ENCODE peak calls at places on chromosomes 1 and 21, in seven cellular contexts. M is K562, I is A549, Y is SK-N-SH, A is GM23338, H is HCT116, K is GM12878. Z is an unnamed sample. For H3K4me1, the result is how much of the 10 kb centered on the place peaks cover.

GRCh38 chr1:21913763-21914162 is 23.3 kb downstream of the HSPG2 start:
- DNase-seq in K (no peak), A (no peak), M (no peak), I (no peak), Y (no peak), H (no peak), Z (no peak)

GRCh38 chr1:114671011-114671938 is 1.4 kb upstream of the DENND2C start:
- DNase-seq in K (no peak), I (peak), Y (peak), H (no peak), A (no peak), M (no peak), Z (no peak)

GRCh38 chr21:44929242-44929798 is 8.6 kb upstream of the ITGB2 start:
- DNase-seq in I (no peak), M (no peak), Y (no peak), H (no peak), K (no peak), A (no peak), Z (no peak)

GRCh38 chr21:41928621-41929220 is 25.1 kb downstream of the C2CD2 start:
- DNase-seq in K (peak), A (no peak), I (no peak), Y (no peak), M (no peak), H (no peak), Z (no peak)

GRCh38 chr1:234720709-234721436 is 110.9 kb upstream of the IRF2BP2 start:
- DNase-seq in A (no peak), M (no peak), K (no peak), H (no peak), I (no peak), Y (no peak), Z (no peak)

GRCh38 chr1:226872455-226872854 is 2.0 kb downstream of the PSEN2 start:
- DNase-seq in M (peak), A (no peak), I (no peak), K (no peak), H (no peak), Y (no peak), Z (no peak)

GRCh38 chr1:149995927-149996326 is 14.6 kb downstream of the OTUD7B start:
- DNase-seq in I (no peak), A (peak), H (no peak), K (peak), M (no peak), Y (no peak), Z (no peak)

GRCh38 chr1:98045211-98046030 is 124.6 kb upstream of the DPYD start:
- DNase-seq in Y (peak), A (peak), H (no peak), K (no peak), M (no peak), I (peak), Z (no peak)

GRCh38 chr1:222095606-222096475 is 354.0 kb upstream of the DUSP10 start:
- DNase-seq in A (peak), I (peak), M (peak), K (peak), H (peak), Y (peak), Z (peak)

GRCh38 chr1:169588785-169589485 is 2.7 kb upstream of the F5 start:
- DNase-seq in M (no peak), A (no peak), K (no peak), Y (no peak), H (no peak), I (no peak), Z (no peak)

GRCh38 chr1:34987018-34987417 is 1.9 kb upstream of the TMEM35B start:
- DNase-seq in Y (no peak), M (no peak), I (no peak), K (no peak), H (no peak), A (no peak), Z (no peak)

GRCh38 chr1:177306981-177307380 is 136.2 kb downstream of the BRINP2 start:
- DNase-seq in I (no peak), A (no peak), K (no peak), M (no peak), H (no peak), Y (no peak), Z (no peak)

GRCh38 chr1:193457676-193458075 is 271.3 kb upstream of the B3GALT2 start:
- DNase-seq in H (no peak), A (no peak), M (no peak), Y (no peak), K (no peak), I (no peak), Z (no peak)

GRCh38 chr1:214337536-214337935 is 56.6 kb downstream of the SMYD2 start:
- DNase-seq in K (no peak), M (no peak), A (peak), Y (no peak), H (no peak), I (peak), Z (no peak)

GRCh38 chr21:14548751-14549150 is 2.6 kb upstream of the SAMSN1 start:
- DNase-seq in Y (no peak), A (no peak), H (no peak), M (no peak), K (no peak), I (no peak), Z (no peak)

GRCh38 chr1:163085904-163086268 is 16.7 kb downstream of the RGS4 start:
- DNase-seq in A (no peak), K (no peak), M (no peak), Y (no peak), H (no peak), I (no peak), Z (no peak)

GRCh38 chr1:171988243-171988642 is 146.9 kb downstream of the DNM3 start:
- DNase-seq in I (no peak), H (no peak), A (no peak), Y (no peak), K (no peak), M (no peak), Z (no peak)

GRCh38 chr21:44449473-44450363 is 5.6 kb upstream of the LRRC3 start:
- DNase-seq in M (no peak), I (no peak), K (no peak), A (no peak), H (no peak), Y (peak), Z (no peak)

GRCh38 chr1:92567211-92567868 is 80.6 kb upstream of the GFI1 start:
- DNase-seq in A (no peak), Y (no peak), I (no peak), M (no peak), H (no peak), K (no peak), Z (no peak)

GRCh38 chr1:63966016-63966415 is 192.2 kb downstream of the ROR1 start:
- DNase-seq in M (no peak), A (no peak), Y (no peak), K (no peak), I (no peak), H (no peak), Z (no peak)

GRCh38 chr1:40612345-40612831 is 53.1 kb downstream of the RIMS3 start:
- DNase-seq in M (peak), I (peak), K (peak), A (peak), H (peak), Y (peak), Z (peak)

DNA sequence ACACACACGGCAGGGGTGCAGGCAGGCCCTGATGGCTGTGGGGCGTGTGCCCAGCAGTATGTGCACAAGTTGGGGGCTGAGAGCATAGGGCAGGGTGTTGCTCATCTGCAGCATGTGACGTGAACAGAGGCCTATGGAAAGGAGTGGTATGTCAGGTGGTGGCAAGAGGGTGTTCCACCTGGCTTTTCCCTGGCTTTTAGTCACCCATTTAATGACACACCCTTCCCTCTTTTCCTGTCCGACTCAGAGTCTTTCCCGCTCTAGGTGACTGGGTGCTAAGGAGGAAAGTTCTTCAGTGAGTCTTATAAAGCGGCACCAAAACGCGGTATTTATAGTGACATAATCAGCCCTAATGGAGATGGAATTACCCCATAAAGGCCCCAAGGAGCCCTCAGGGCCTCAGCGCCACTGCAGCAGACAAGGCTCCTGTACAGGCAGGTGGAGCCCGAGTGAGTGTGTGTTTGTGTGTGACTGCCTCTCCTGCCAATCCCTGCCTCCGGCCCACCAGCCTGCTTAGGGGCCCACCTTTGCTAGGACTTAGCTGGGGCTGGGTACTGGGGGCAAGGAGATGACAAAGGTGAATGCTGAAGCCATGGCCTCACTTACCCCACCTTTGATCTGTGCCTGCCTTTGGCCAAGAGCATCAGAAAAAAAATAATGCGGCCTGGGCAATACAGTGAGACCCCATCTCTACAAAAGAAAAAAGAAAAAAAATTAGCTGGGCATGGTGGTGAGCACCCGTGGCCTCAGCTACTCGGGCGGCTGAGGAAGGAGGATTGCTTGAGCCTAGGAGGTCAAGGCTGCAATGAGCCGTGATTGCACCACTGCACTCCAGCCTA is 3.3 kb upstream of the EPHA2 start:
- DNase-seq in A (no peak), I (no peak), K (no peak), Y (no peak), M (no peak), H (peak), Z (no peak)
- TF ChIP-seq CTCF in A (no peak), I (no peak), K (no peak), Y (no peak), M (no peak), H (no peak), Z (no peak)

DNA sequence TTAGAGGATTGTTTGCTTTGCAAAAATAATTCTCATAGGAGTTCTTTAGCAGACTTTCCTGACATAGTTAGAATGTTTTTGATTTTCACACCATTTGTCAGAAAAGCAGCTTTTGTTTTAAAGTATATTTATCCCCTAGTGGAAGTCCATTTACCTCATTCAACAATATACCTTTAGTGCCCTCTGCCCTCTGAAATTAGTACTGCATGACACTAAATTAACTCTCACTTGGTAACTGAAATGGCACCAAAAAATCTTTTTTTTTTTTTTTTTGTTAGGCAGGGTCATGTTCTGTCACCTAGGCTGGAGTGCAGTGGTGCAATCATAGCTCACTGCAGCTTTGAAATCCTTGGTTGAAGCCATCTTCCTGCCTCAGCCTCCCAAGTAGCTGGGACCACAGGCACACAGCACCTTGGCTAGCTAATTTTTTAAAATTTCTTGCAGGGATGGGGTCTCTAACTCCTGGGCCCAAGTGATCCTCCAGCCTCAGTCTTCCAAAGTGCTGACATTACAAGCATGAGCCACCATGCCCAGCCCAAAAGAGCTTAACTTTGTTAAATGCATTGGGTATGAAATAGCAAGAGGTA is 13.6 kb downstream of the LRRC42 start:
- DNase-seq in H (no peak), I (peak), A (peak), M (peak), Y (peak), K (no peak), Z (no peak)
- TF ChIP-seq REST in H (no peak), I (no peak), A (no peak), M (no peak), Y (no peak), K (no peak), Z (no peak)

DNA sequence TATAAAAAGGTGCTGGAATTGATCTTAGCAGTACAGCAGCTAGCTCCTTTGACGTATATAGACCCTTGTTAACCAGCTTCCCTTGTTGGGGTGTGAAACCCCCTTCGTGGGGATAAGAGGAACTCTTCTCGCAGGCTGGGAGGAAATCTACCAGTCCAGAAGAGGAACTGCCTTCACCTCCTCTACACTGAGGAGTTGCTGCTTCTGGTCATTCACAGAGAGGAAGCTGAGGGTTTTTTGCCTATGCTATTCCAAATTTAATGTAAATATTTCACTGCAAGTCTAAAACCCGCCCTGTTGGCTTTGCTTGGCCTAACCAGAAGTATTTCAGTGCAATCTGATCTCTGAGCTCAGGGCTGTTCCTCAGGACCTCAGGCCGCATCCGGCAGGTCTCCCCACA is 150.2 kb downstream of the HIVEP3 start:
- DNase-seq in H (no peak), A (no peak), K (no peak), I (no peak), Y (no peak), M (no peak), Z (no peak)
- H3K4me1 ChIP-seq in H (under half), A (under half), K (under half), I (under half), Y (under half), M (under half), Z (under half)

GRCh38 chr21:25970254-25970930 is 200.2 kb downstream of the APP start:
- DNase-seq in M (no peak), A (no peak), Y (no peak), K (no peak), H (no peak), I (no peak), Z (no peak)
- TF ChIP-seq CTCF in M (no peak), A (no peak), Y (no peak), K (no peak), H (no peak), I (no peak), Z (no peak)

DNA sequence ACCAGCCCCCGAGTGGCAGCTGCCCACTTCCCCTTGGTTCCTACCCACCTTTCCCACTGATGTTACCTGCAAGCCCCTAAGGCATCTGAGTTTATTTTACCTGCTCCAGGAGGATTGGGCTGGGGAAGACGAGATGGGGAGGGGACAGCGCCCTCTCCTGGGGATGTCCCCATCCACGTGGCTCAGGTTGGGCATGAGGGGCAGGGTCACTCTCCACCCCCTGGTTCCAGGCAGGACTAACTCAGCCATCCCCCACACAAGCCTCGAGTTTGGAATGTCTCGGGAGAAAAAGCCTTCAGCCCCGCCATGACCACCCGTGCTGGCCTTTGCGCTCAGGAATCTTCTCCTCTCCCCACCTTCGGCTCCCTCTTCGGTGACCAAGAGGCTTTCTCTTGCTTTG is 90.0 kb downstream of the ARHGEF10L start:
- DNase-seq in I (no peak), H (no peak), M (peak), K (no peak), Y (peak), A (peak), Z (no peak)
- TF ChIP-seq REST in I (no peak), H (no peak), M (no peak), K (no peak), Y (no peak), A (no peak), Z (no peak)

GRCh38 chr1:15624315-15624714 is 7.1 kb downstream of the DDI2 start:
- DNase-seq in H (no peak), K (no peak), M (no peak), A (no peak), I (no peak), Y (no peak), Z (no peak)

GRCh38 chr1:15621975-15622374 is 4.7 kb downstream of the DDI2 start:
- DNase-seq in K (no peak), A (no peak), M (no peak), H (no peak), Y (no peak), I (no peak), Z (no peak)

GRCh38 chr1:15625224-15625917 is 8.1 kb downstream of the DDI2 start:
- DNase-seq in Y (no peak), M (no peak), I (no peak), K (no peak), A (no peak), H (no peak), Z (no peak)

GRCh38 chr1:15622707-15623373 is 5.6 kb downstream of the DDI2 start:
- DNase-seq in A (no peak), H (no peak), Y (no peak), K (no peak), M (peak), I (no peak), Z (no peak)

DNA sequence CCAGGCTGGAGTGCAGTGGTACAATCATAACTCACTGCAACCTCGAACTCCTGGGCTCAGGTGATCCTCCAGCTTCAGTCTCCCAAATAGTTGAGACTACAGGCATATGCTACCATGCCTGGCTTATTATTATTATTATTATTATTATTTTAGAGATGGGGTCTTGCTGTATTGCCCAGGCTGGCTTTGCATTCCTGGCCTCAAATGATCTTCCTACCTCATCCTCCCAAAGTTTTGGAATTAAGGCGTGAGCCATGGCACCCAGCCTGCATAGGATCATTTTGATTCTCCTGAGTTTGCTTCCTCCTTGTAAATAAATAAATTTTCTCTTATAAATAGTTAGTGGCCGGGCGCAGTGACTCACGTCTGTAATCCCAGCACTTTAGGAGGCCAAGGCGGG is 6.2 kb downstream of the DDI2 start:
- DNase-seq in M (no peak), K (no peak), A (no peak), I (no peak), Y (no peak), H (no peak), Z (no peak)
- H3K4me1 ChIP-seq in M (under half), K (under half), A (under half), I (under half), Y (under half), H (under half), Z (under half)

GRCh38 chr21:39319814-39320332 is 6.4 kb upstream of the BRWD1 start:
- DNase-seq in A (no peak), H (no peak), I (peak), Y (no peak), M (peak), K (no peak), Z (no peak)
- TF ChIP-seq CTCF in A (no peak), H (no peak), I (no peak), Y (no peak), M (no peak), K (no peak), Z (no peak)

GRCh38 chr1:10075732-10076131 is 43.0 kb downstream of the UBE4B start:
- DNase-seq in A (no peak), I (no peak), H (no peak), M (no peak), K (no peak), Y (no peak), Z (no peak)

GRCh38 chr1:10074855-10075418 is 42.2 kb downstream of the UBE4B start:
- DNase-seq in H (no peak), M (no peak), A (no peak), K (no peak), I (no peak), Y (no peak), Z (no peak)

GRCh38 chr1:10070206-10070605 is 37.4 kb downstream of the UBE4B start:
- DNase-seq in K (no peak), M (no peak), I (no peak), A (no peak), H (no peak), Y (no peak), Z (no peak)

GRCh38 chr1:10071640-10072039 is 38.9 kb downstream of the UBE4B start:
- DNase-seq in K (no peak), H (no peak), A (no peak), Y (no peak), I (no peak), M (no peak), Z (no peak)

GRCh38 chr1:10074059-10074854 is 41.5 kb downstream of the UBE4B start:
- DNase-seq in K (peak), M (peak), I (peak), H (no peak), Y (no peak), A (no peak), Z (peak)
- TF ChIP-seq REST in K (no peak), M (no peak), I (no peak), H (no peak), Y (peak), A (no peak), Z (no peak)

GRCh38 chr1:116921301-116921885 is 11.7 kb downstream of the PTGFRN start:
- DNase-seq in M (no peak), I (no peak), Y (no peak), K (no peak), A (no peak), H (no peak), Z (no peak)

GRCh38 chr1:116920211-116920610 is 10.5 kb downstream of the PTGFRN start:
- DNase-seq in K (no peak), M (no peak), I (no peak), A (no peak), H (no peak), Y (no peak), Z (no peak)

GRCh38 chr1:116916533-116917460 is 7.1 kb downstream of the PTGFRN start:
- DNase-seq in M (no peak), A (no peak), K (no peak), Y (no peak), I (no peak), H (no peak), Z (no peak)

GRCh38 chr1:116919802-116920201 is 10.1 kb downstream of the PTGFRN start:
- DNase-seq in A (no peak), M (peak), K (no peak), H (no peak), Y (peak), I (no peak), Z (no peak)

DNA sequence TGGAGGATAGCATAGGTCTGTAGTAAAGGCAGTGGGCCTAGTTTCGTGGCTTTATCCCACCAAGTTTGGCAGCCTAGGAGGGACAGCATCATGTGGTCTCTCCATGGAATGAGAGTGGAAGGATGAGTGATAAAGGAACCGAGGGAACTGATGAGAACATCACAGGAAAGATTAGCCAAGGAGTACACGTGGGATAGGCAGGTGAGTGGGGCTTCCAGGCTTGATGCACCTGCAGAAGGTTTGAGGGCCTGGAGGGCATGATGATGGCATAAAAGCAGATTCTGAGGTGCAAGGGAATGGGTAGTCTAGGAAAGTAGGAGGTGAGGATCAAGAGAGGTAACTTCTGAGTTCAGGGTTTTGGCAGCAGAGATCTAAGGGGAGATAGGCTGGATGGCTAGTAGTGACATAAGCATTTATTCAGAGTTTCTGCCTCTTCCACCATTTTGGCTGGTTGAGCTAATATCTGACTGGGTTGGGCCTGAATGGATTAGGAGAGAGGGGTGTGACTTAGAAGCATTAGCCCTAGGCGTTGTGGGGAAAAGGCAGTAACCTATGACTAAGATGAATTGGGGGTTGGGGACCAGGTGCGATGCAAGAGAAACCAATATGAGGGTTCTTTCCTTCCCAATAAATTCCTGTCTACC is 9.1 kb downstream of the PTGFRN start:
- DNase-seq in Y (no peak), K (no peak), M (peak), I (no peak), H (no peak), A (no peak), Z (no peak)
- H3K4me1 ChIP-seq in Y (under half), K (under half), M (under half), I (under half), H (under half), A (under half), Z (under half)

Z was measured in Panc1.